ENCODE peak calls at places on chromosomes 4 and X, in ten cellular contexts. J is suprapubic skin, H is AG04449, R is fibroblast of pulmonary artery, S is testis, G is HFFc6, I is AG10803, V is A673, Q is upper lobe of right lung, N is GM23338. Z is an unnamed sample.

GRCh38 chr4:13705521-13706035 is 78.1 kb upstream of the BOD1L1 start:
- DNase-seq in V (no peak), Q (peak), N (peak), I (no peak), R (no peak), G (no peak), J (no peak), H (no peak), S (no peak), Z (no peak)

GRCh38 chrX:106220177-106220576 is 52.1 kb downstream of the PWWP3B start:
- DNase-seq in R (peak), G (no peak), N (peak), H (no peak), I (no peak), S (no peak), J (no peak), V (no peak), Q (no peak), Z (no peak)

GRCh38 chr4:127165971-127166370 is 466.8 kb upstream of the INTU start:
- DNase-seq in V (no peak), R (no peak), N (no peak), G (peak), J (no peak), S (no peak), I (peak), H (no peak), Q (no peak), Z (no peak)

GRCh38 chrX:97126020-97126419 is 242.3 kb downstream of the RPA4 start:
- DNase-seq in H (peak), I (peak), N (no peak), J (no peak), S (no peak), V (peak), G (peak), Q (no peak), R (peak), Z (no peak)

GRCh38 chrX:85963736-85964135 is 83.6 kb downstream of the CHM start:
- DNase-seq in Q (no peak), N (no peak), S (no peak), I (peak), V (peak), R (peak), J (no peak), G (peak), H (peak), Z (peak)

GRCh38 chr4:47061435-47061834 is 30.1 kb downstream of the GABRB1 start:
- DNase-seq in S (no peak), Q (no peak), N (no peak), V (no peak), G (peak), I (no peak), J (no peak), H (peak), R (peak), Z (no peak)

GRCh38 chrX:139639253-139639652 is 68.7 kb downstream of the MCF2 start:
- DNase-seq in H (no peak), G (no peak), Q (no peak), J (no peak), N (no peak), R (no peak), S (peak), V (no peak), I (no peak), Z (no peak)

GRCh38 chr4:38590017-38590416 is 74.0 kb upstream of the KLF3 start:
- DNase-seq in G (no peak), S (no peak), R (no peak), H (no peak), J (no peak), I (no peak), Q (no peak), V (no peak), N (no peak), Z (no peak)

GRCh38 chr4:164716901-164717300 is 37.0 kb upstream of the SMIM31 start:
- DNase-seq in H (no peak), N (peak), J (no peak), V (peak), Q (no peak), R (no peak), I (no peak), G (no peak), S (peak), Z (no peak)

GRCh38 chrX:104697264-104697663 is 131.3 kb downstream of the IL1RAPL2 start:
- DNase-seq in Q (no peak), H (no peak), S (no peak), N (no peak), G (no peak), R (no peak), V (no peak), I (no peak), J (no peak), Z (no peak)

GRCh38 chr4:151660676-151661075 is 100.1 kb downstream of the GATB start:
- DNase-seq in G (no peak), J (no peak), I (no peak), R (no peak), N (no peak), H (no peak), V (no peak), Q (no peak), S (no peak), Z (no peak)

GRCh38 chr4:138051157-138051556 is 191.0 kb downstream of the SLC7A11 start:
- DNase-seq in G (peak), Q (no peak), R (no peak), S (no peak), H (no peak), V (no peak), I (peak), N (no peak), J (no peak), Z (no peak)

GRCh38 chrX:136130931-136131843 is 16.1 kb upstream of the FHL1 start:
- DNase-seq in S (no peak), H (peak), R (peak), N (no peak), V (peak), I (peak), J (no peak), G (peak), Q (no peak), Z (peak)

GRCh38 chrX:30673405-30673804 is 20.2 kb downstream of the GK start:
- DNase-seq in G (no peak), Q (no peak), S (no peak), I (no peak), J (no peak), N (no peak), H (no peak), R (no peak), V (no peak), Z (no peak)

GRCh38 chr4:37770016-37770415 is 56.5 kb upstream of the PGM2 start:
- DNase-seq in V (no peak), H (peak), G (peak), R (peak), N (no peak), S (no peak), Q (no peak), I (peak), J (no peak), Z (no peak)

GRCh38 chr4:139814285-139815015 is 148.8 kb downstream of the MGST2 start:
- DNase-seq in H (no peak), I (peak), G (peak), R (peak), N (no peak), V (no peak), J (no peak), Q (no peak), S (peak), Z (no peak)

GRCh38 chrX:73916931-73917657 is 354.1 kb downstream of the CHIC1 start:
- DNase-seq in H (peak), R (peak), V (peak), S (no peak), Q (no peak), I (peak), J (no peak), N (peak), G (peak), Z (peak)

GRCh38 chr4:128363966-128364365 is 76.4 kb upstream of the PGRMC2 start:
- DNase-seq in I (no peak), H (no peak), Q (no peak), G (no peak), V (no peak), S (no peak), R (no peak), J (no peak), N (no peak), Z (no peak)

DNA sequence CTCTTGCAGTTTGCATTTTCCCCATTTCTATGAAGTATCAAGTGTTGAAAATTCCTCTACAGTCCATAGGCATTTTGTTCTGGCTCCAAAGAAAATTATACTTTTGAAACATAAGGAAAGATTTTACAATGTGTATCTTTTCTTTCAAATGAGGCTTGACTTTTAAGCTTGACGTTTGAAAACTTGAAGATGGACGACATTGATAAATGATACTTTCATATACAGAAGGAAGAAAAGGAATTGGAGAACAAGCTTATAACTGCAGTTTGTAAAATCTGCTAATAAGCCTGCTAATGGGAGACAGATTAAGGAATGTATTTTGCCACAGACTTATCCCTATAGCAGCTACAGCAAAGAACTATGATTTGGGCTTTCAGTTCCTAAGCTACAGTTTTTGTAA is 83.0 kb upstream of the FAT1 start:
- DNase-seq in J (no peak), Q (no peak), R (no peak), I (no peak), H (no peak), G (no peak), N (no peak), S (no peak), V (no peak), Z (no peak)
- TF ChIP-seq CTCF in J (no peak), Q (no peak), R (no peak), I (no peak), H (no peak), G (no peak), N (no peak), S (no peak), V (no peak), Z (no peak)

GRCh38 chrX:100625985-100626491 is 10.6 kb downstream of the TSPAN6 start:
- DNase-seq in J (no peak), N (no peak), Q (no peak), R (no peak), V (no peak), S (no peak), G (no peak), I (peak), H (no peak), Z (no peak)
- TF ChIP-seq CTCF in J (no peak), N (no peak), Q (no peak), R (no peak), V (no peak), S (no peak), G (no peak), I (no peak), H (no peak), Z (no peak)

GRCh38 chr4:103996059-103996458 is 276.3 kb upstream of the TACR3 start:
- DNase-seq in S (no peak), I (no peak), N (peak), Q (no peak), V (peak), J (no peak), H (no peak), R (peak), G (no peak), Z (no peak)

GRCh38 chr4:103996637-103997036 is 276.9 kb upstream of the TACR3 start:
- DNase-seq in Q (no peak), J (no peak), N (peak), R (peak), S (peak), H (no peak), V (peak), I (peak), G (peak), Z (no peak)

GRCh38 chr4:103998752-103999151 is 279.0 kb upstream of the TACR3 start:
- DNase-seq in V (no peak), R (no peak), I (no peak), H (no peak), G (no peak), S (no peak), J (no peak), N (no peak), Q (no peak), Z (no peak)

GRCh38 chr4:103994059-103994458 is 274.3 kb upstream of the TACR3 start:
- DNase-seq in J (no peak), I (no peak), R (no peak), S (no peak), Q (no peak), N (peak), G (peak), V (peak), H (no peak), Z (no peak)
- TF ChIP-seq CTCF in J (no peak), I (no peak), R (no peak), S (no peak), Q (no peak), N (no peak), G (peak), V (peak), H (no peak), Z (no peak)

GRCh38 chr4:6917445-6918241 is 8.0 kb downstream of the TBC1D14 start:
- DNase-seq in G (no peak), H (no peak), V (no peak), S (peak), J (no peak), N (peak), Q (peak), I (no peak), R (peak), Z (no peak)
- TF ChIP-seq CTCF in G (peak), H (peak), V (peak), S (peak), J (peak), N (peak), Q (peak), I (peak), R (peak), Z (peak)

GRCh38 chrX:103488794-103489193 is 30.5 kb downstream of the RAB40A start:
- DNase-seq in I (no peak), S (no peak), R (no peak), V (no peak), G (no peak), Q (no peak), H (no peak), N (no peak), J (no peak), Z (no peak)

GRCh38 chrX:103483720-103484119 is 35.6 kb downstream of the RAB40A start:
- DNase-seq in N (no peak), H (no peak), G (no peak), I (no peak), V (no peak), S (no peak), Q (no peak), J (no peak), R (no peak), Z (no peak)

DNA sequence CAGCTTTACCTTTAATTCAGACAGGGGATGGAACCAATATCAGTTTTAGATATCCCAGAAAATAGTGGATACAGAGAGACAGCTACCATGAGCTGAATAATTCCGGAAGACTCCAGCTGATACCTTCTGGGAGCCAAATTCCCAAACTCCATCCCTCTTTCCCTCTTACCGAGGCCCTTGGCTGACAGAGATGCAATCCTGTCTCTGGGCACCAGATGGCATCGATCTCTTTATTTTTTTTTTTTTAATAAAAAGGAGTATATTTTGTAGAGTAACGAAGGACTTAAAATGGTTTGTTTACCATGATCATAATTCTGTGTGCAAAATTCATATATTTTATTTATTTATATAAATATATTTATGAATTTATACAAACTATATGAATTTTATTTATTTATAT is 31.0 kb downstream of the RAB40A start:
- DNase-seq in G (no peak), J (no peak), S (no peak), V (peak), Q (no peak), I (no peak), H (no peak), R (peak), N (peak), Z (no peak)
- TF ChIP-seq CTCF in G (peak), J (no peak), S (peak), V (peak), Q (peak), I (peak), H (peak), R (peak), N (peak), Z (peak)